ENCODE peak calls at places on chromosome 6, in seven cellular contexts. F is M059J, Y is T-helper 2 cell, S is NCI-H524 treated with DMSO at 0.1 percent for 48 hours, M is HCT116, I is AG20443, O is hepatic stellate cell. R is an unnamed sample.

GRCh38 chr6:71471718-71472117 is 183.1 kb downstream of the OGFRL1 start:
- DNase-seq in F (no peak), Y (no peak), S (no peak), M (no peak), I (no peak), O (no peak), R (no peak)

GRCh38 chr6:17987576-17988421 is at the start of gene KIF13A:
- DNase-seq in F (peak), Y (peak), S (no peak), M (no peak), I (peak), O (peak), R (peak)

GRCh38 chr6:15663057-15663638 is 320 bp upstream of the DTNBP1 start:
- DNase-seq in F (peak), Y (no peak), S (no peak), M (peak), I (peak), O (peak), R (peak)

GRCh38 chr6:169853196-169854082 is 102.0 kb downstream of the ERMARD start:
- DNase-seq in F (no peak), Y (no peak), S (no peak), M (no peak), I (peak), O (no peak), R (no peak)

GRCh38 chr6:16136536-16137450 is 7.9 kb downstream of the MYLIP start:
- DNase-seq in F (peak), Y (peak), S (no peak), M (peak), I (peak), O (peak), R (peak)

GRCh38 chr6:111804627-111805235 is 68.5 kb downstream of the FYN start:
- DNase-seq in F (peak), Y (peak), S (no peak), M (no peak), I (peak), O (no peak), R (peak)

GRCh38 chr6:11432713-11433450 is 104.7 kb upstream of the TMEM170B start:
- DNase-seq in F (peak), Y (no peak), S (no peak), M (no peak), I (peak), O (peak), R (peak)

GRCh38 chr6:116210750-116211425 is 43.0 kb downstream of the TSPYL4 start:
- DNase-seq in F (peak), Y (no peak), S (no peak), M (no peak), I (peak), O (no peak), R (peak)

GRCh38 chr6:41757931-41758640 is 10.9 kb upstream of the PGC start:
- DNase-seq in F (no peak), Y (no peak), S (no peak), M (no peak), I (no peak), O (no peak), R (no peak)

GRCh38 chr6:37262446-37263026 is 4.6 kb upstream of the TMEM217 start:
- DNase-seq in F (no peak), Y (no peak), S (no peak), M (no peak), I (no peak), O (no peak), R (no peak)

GRCh38 chr6:149854532-149854931 is 9.6 kb downstream of the LRP11 start:
- DNase-seq in F (peak), Y (no peak), S (no peak), M (no peak), I (peak), O (no peak), R (peak)

GRCh38 chr6:157436944-157437336 is 56.0 kb downstream of the ZDHHC14 start:
- DNase-seq in F (no peak), Y (no peak), S (no peak), M (no peak), I (no peak), O (no peak), R (no peak)

GRCh38 chr6:133623065-133623464 is 265.8 kb upstream of the TCF21 start:
- DNase-seq in F (peak), Y (no peak), S (no peak), M (no peak), I (peak), O (no peak), R (peak)

GRCh38 chr6:158910484-158911075 is 89.4 kb downstream of the RSPH3 start:
- DNase-seq in F (peak), Y (no peak), S (no peak), M (no peak), I (no peak), O (no peak), R (no peak)

GRCh38 chr6:41607036-41607435 is 31.2 kb upstream of the MDFI start:
- DNase-seq in F (no peak), Y (no peak), S (no peak), M (no peak), I (no peak), O (no peak), R (no peak)

GRCh38 chr6:116373300-116373699 is 2.6 kb downstream of the DSE start:
- DNase-seq in F (no peak), Y (no peak), S (no peak), M (no peak), I (no peak), O (no peak), R (no peak)

GRCh38 chr6:106448000-106448426 is 87.5 kb downstream of the CRYBG1 start:
- DNase-seq in F (no peak), Y (no peak), S (no peak), M (no peak), I (no peak), O (no peak), R (no peak)

GRCh38 chr6:82057846-82058554 is 189.5 kb downstream of the IBTK start:
- DNase-seq in F (peak), Y (no peak), S (no peak), M (no peak), I (peak), O (no peak), R (peak)

GRCh38 chr6:149053848-149054558 is 263.5 kb upstream of the TAB2 start:
- DNase-seq in F (no peak), Y (peak), S (peak), M (no peak), I (no peak), O (no peak), R (no peak)

GRCh38 chr6:34305982-34306702 is 57.3 kb upstream of the SMIM29 start:
- DNase-seq in F (no peak), Y (no peak), S (peak), M (no peak), I (peak), O (no peak), R (peak)

GRCh38 chr6:3592371-3592941 is 135.6 kb upstream of the SLC22A23 start:
- DNase-seq in F (peak), Y (no peak), S (no peak), M (peak), I (peak), O (peak), R (peak)

GRCh38 chr6:157813191-157813590 is 9.9 kb upstream of the SNX9 start:
- DNase-seq in F (peak), Y (no peak), S (no peak), M (no peak), I (peak), O (no peak), R (no peak)

GRCh38 chr6:56765494-56765893 is 122.8 kb upstream of the DST start:
- DNase-seq in F (no peak), Y (no peak), S (no peak), M (no peak), I (no peak), O (no peak), R (no peak)

GRCh38 chr6:109344226-109344625 is 38.0 kb downstream of the CD164 start:
- DNase-seq in F (no peak), Y (no peak), S (no peak), M (no peak), I (no peak), O (no peak), R (no peak)

GRCh38 chr6:135722679-135723078 is 128.8 kb upstream of the PDE7B start:
- DNase-seq in F (peak), Y (no peak), S (no peak), M (peak), I (peak), O (peak), R (peak)

GRCh38 chr6:44255848-44256247 is 1.5 kb downstream of the SLC35B2 start:
- DNase-seq in F (no peak), Y (no peak), S (no peak), M (no peak), I (no peak), O (no peak), R (no peak)